ENCODE peak calls at places on chromosomes 1 and 21, in five cellular contexts. A, G, M, Z and X are unnamed samples.

GRCh38 chr1:54559771-54560231 is 11.8 kb downstream of the ACOT11 start:
- DNase-seq in M (no peak), A (no peak), Z (no peak), G (no peak), X (no peak)

GRCh38 chr1:239795289-239795688 is 296.4 kb upstream of the FMN2 start:
- DNase-seq in Z (no peak), M (no peak), G (no peak), A (no peak), X (no peak)

GRCh38 chr1:247415423-247416361 is at the start of gene NLRP3:
- DNase-seq in A (peak), M (no peak), G (no peak), Z (peak), X (peak)

GRCh38 chr1:12525311-12526181 is 92.5 kb downstream of the DHRS3 start:
- DNase-seq in M (no peak), Z (no peak), G (peak), A (peak), X (no peak)

GRCh38 chr1:156160744-156161181 is 7.4 kb downstream of the SEMA4A start:
- DNase-seq in A (no peak), Z (peak), G (peak), M (no peak), X (peak)

GRCh38 chr21:42375966-42376337 is 9.6 kb upstream of the TFF1 start:
- DNase-seq in A (no peak), Z (no peak), M (no peak), G (no peak), X (no peak)

GRCh38 chr1:172727956-172728603 is 69.2 kb downstream of the FASLG start:
- DNase-seq in M (no peak), A (peak), Z (no peak), G (no peak), X (no peak)

GRCh38 chr1:3577300-3577699 is 34.0 kb downstream of the MEGF6 start:
- DNase-seq in Z (no peak), A (no peak), M (no peak), G (no peak), X (no peak)

GRCh38 chr1:1629430-1630190 is 2.4 kb upstream of the MMP23B start:
- DNase-seq in M (no peak), G (no peak), A (no peak), Z (peak), X (no peak)

GRCh38 chr1:208221291-208221622 is 22.9 kb downstream of the PLXNA2 start:
- DNase-seq in G (peak), A (no peak), Z (no peak), M (no peak), X (no peak)

GRCh38 chr1:117096871-117097842 is 24.4 kb downstream of the TRIM45 start:
- DNase-seq in G (no peak), M (no peak), A (no peak), Z (no peak), X (no peak)

GRCh38 chr1:171984850-171985485 is 143.7 kb downstream of the DNM3 start:
- DNase-seq in Z (no peak), A (peak), G (peak), M (no peak), X (no peak)

GRCh38 chr1:154753426-154753825 is 116.7 kb downstream of the KCNN3 start:
- DNase-seq in A (no peak), Z (no peak), M (no peak), G (no peak), X (no peak)

GRCh38 chr1:200415693-200416593 is 6.1 kb upstream of the ZNF281 start:
- DNase-seq in Z (no peak), M (no peak), G (peak), A (peak), X (no peak)

GRCh38 chr1:36279110-36279788 is 26.9 kb upstream of the SH3D21 start:
- DNase-seq in G (no peak), A (no peak), M (no peak), Z (no peak), X (no peak)